ENCODE peak calls at places on chromosome 21, in ten cellular contexts. J, D, F, O, I, B, R, L, G and S are unnamed samples.

GRCh38 chr21:17461014-17461413 is 51.8 kb upstream of the CXADR start:
- DNase-seq in J (no peak), D (peak; percentile 37), F (no peak), O (no peak), I (no peak), B (no peak), R (peak; percentile 69), L (no peak), G (no peak), S (no peak)

GRCh38 chr21:36750579-36750959 is 51.7 kb downstream of the SIM2 start:
- DNase-seq in J (no peak), D (no peak), F (no peak), O (no peak), I (no peak), B (no peak), R (no peak), L (no peak), G (no peak), S (no peak)

GRCh38 chr21:35829014-35829525 is 231.3 kb downstream of the SETD4 start:
- DNase-seq in J (no peak), D (no peak), F (no peak), O (no peak), I (no peak), B (no peak), R (no peak), L (no peak), G (no peak), S (no peak)

GRCh38 chr21:27805696-27806095 is 838.8 kb upstream of the ADAMTS5 start:
- DNase-seq in J (no peak), D (no peak), F (no peak), O (no peak), I (no peak), B (no peak), R (no peak), L (no peak), G (no peak), S (no peak)

GRCh38 chr21:31185663-31186062 is 147.4 kb upstream of the KRTAP19-8 start:
- DNase-seq in J (no peak), D (no peak), F (no peak), O (no peak), I (no peak), B (no peak), R (no peak), L (no peak), G (peak; percentile 27), S (peak; percentile 38)

GRCh38 chr21:35102488-35103407 is 53.6 kb upstream of the RUNX1 start:
- DNase-seq in J (no peak), D (no peak), F (peak; percentile 26), O (no peak), I (no peak), B (peak; percentile 79), R (peak; percentile 32), L (no peak), G (peak; percentile 47), S (no peak)

GRCh38 chr21:33849839-33850238 is 65.8 kb downstream of the ATP5PO start:
- DNase-seq in J (no peak), D (no peak), F (no peak), O (no peak), I (no peak), B (no peak), R (no peak), L (no peak), G (no peak), S (no peak)

GRCh38 chr21:29299906-29300546 is 1.3 kb downstream of the BACH1 start:
- DNase-seq in J (peak; percentile 64), D (peak; percentile 24), F (peak; percentile 48), O (peak; percentile 56), I (peak; percentile 15), B (peak; percentile 83), R (peak; percentile 29), L (peak; percentile 36), G (peak; percentile 30), S (peak; percentile 76)

GRCh38 chr21:23014021-23014420 is 2015.8 kb downstream of the NCAM2 start:
- DNase-seq in J (no peak), D (no peak), F (no peak), O (peak; percentile 84), I (no peak), B (no peak), R (no peak), L (no peak), G (no peak), S (no peak)

GRCh38 chr21:16002872-16003466 is 273.2 kb downstream of the USP25 start:
- DNase-seq in J (no peak), D (no peak), F (no peak), O (peak; percentile 59), I (no peak), B (no peak), R (no peak), L (no peak), G (no peak), S (no peak)

GRCh38 chr21:36422279-36423098 is 37.3 kb downstream of the CHAF1B start:
- DNase-seq in J (peak; percentile 79), D (peak; percentile 43), F (peak; percentile 37), O (peak; percentile 77), I (peak; percentile 34), B (no peak), R (peak; percentile 54), L (peak; percentile 86), G (no peak), S (peak; percentile 47)

GRCh38 chr21:42781150-42781980 is 98.0 kb downstream of the WDR4 start:
- DNase-seq in J (peak; percentile 49), D (peak; percentile 55), F (no peak), O (peak; percentile 40), I (no peak), B (peak; percentile 82), R (peak; percentile 29), L (peak; percentile 77), G (no peak), S (no peak)

GRCh38 chr21:35801388-35801787 is 258.9 kb downstream of the SETD4 start:
- DNase-seq in J (no peak), D (no peak), F (no peak), O (no peak), I (no peak), B (no peak), R (no peak), L (no peak), G (no peak), S (peak; percentile 42)

DNA sequence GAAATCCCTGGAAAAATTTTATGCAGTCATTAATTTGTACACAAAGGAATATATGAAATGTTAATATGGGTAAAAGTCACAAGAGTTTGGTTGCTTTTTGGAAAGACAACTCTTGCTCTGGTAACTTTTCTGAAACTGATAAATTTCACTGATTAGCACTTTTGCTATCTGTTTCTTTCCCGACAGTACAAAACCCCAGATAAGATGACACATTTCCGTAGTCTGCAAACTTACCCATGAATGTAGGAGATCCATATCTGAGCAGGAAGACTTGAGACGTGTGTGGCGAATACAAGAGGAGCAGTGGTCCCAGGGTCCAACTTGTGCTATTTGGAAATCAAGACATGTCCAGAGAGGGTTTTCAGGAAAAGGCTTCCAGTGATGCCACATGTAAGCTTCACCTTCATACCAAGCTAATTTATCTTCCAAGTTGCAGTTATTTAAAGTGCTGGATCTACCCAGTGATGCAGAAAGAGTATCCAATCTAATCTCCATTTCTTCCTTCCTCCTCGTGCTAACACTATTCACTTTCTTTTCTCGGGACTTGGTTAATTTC is 35.9 kb upstream of the SAMSN1 start:
- DNase-seq in J (no peak), D (no peak), F (no peak), O (no peak), I (no peak), B (no peak), R (no peak), L (no peak), G (no peak), S (no peak)
- H3K27ac ChIP-seq in J (no peak overlapping the region), D (no peak overlapping the region), F (no peak overlapping the region), O (no peak overlapping the region), I (no peak overlapping the region), B (no peak overlapping the region), R (no peak overlapping the region), L (no peak overlapping the region), G (no peak overlapping the region), S (no peak overlapping the region)

DNA sequence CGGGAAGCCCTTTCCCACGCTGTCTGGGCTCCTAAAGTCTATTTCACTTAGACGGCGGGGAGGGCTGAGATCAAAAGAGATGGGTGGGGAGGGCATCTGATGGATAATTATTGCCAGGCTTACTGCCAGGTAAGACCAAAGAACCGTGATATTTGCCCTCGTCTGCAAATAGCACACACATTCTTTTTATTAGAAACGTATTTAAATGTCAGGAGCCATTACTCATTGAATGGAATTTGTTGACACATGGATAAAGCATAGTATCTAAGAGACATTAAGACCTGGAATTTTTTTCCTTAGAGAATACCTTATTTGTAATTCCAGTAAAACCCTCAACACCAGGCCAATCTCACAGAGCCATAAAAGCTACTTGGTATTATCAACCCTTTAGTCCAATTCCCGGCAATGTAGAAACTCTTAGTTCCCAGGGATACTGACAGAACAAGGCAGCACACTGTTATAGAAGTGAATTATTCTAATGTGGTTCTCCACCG is 10.7 kb downstream of the URB1 start:
- DNase-seq in J (no peak), D (no peak), F (no peak), O (no peak), I (no peak), B (no peak), R (no peak), L (no peak), G (no peak), S (no peak)
- H3K27ac ChIP-seq in J (no peak overlapping the region), D (no peak overlapping the region), F (peak overlapping the region; percentile 28), O (no peak overlapping the region), I (peak overlapping the region; percentile 35), B (no peak overlapping the region), R (no peak overlapping the region), L (no peak overlapping the region), G (no peak overlapping the region), S (no peak overlapping the region)

DNA sequence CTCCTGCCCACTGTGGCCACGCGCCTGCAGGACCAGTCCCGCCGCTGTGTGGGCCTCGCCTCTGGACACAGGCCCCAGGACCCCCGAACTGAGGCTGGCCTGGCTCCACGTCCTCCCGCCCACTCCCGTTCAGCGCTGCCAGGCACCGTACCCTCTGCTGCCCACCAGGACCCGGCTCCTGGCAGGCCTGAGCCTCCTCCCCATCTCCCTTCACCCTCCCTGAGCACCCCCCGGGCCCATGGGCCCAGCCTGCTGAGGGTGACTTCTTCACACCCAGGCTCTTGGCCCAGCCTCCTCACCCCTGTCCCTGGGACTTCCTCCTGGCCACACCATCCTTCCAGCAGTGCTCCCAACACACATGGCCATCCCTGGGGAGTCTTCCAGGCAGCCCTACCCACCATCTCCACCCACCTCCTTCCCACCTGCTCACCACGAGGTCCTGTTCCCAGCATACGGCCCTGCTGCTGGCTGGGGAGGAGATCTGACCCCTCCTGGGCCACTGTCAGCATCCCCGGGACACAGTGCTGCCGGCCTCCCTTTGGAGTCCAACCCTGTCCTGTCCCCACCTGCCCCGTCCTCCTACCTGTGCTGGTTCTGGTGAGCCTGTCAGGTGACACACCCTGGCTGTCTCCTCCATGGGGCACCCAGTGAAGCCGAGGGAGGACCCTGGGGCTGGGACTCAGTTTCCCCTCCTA is 53.6 kb downstream of the SLX9 start:
- DNase-seq in J (no peak), D (peak; percentile 23), F (no peak), O (no peak), I (no peak), B (peak; percentile 65), R (no peak), L (no peak), G (no peak), S (no peak)
- H3K27ac ChIP-seq in J (no peak overlapping the region), D (no peak overlapping the region), F (no peak overlapping the region), O (no peak overlapping the region), I (no peak overlapping the region), B (no peak overlapping the region), R (no peak overlapping the region), L (no peak overlapping the region), G (no peak overlapping the region), S (no peak overlapping the region)

GRCh38 chr21:37829043-37829442 is 87.2 kb downstream of the KCNJ6 start:
- DNase-seq in J (no peak), D (no peak), F (no peak), O (no peak), I (no peak), B (peak; percentile 64), R (no peak), L (no peak), G (no peak), S (no peak)
- H3K27ac ChIP-seq in J (no peak overlapping the region), D (no peak overlapping the region), F (no peak overlapping the region), O (no peak overlapping the region), I (no peak overlapping the region), B (peak overlapping the region; percentile 57), R (no peak overlapping the region), L (no peak overlapping the region), G (no peak overlapping the region), S (no peak overlapping the region)